ENCODE peak calls at places on chromosome 14, in nine cellular contexts. V is AG04449, Y is heart right ventricle, D is endodermal cell, G is GM12864, F is HFF-Myc, E is choroid plexus epithelial cell, P is GM23338, J is MM.1S. S is an unnamed sample.

GRCh38 chr14:29820785-29821184 is 106.9 kb downstream of the PRKD1 start:
- DNase-seq in V (no peak), Y (no peak), D (no peak), G (no peak), F (no peak), E (no peak), P (no peak), J (no peak), S (no peak)

GRCh38 chr14:58772814-58773620 is 135.3 kb downstream of the DACT1 start:
- DNase-seq in V (no peak), Y (no peak), D (peak; percentile 68), G (no peak), F (no peak), E (peak; percentile 71), P (peak; percentile 48), J (no peak), S (no peak)

GRCh38 chr14:65361920-65362319 is 50.6 kb upstream of the FUT8 start:
- DNase-seq in V (peak; percentile 42), Y (no peak), D (no peak), G (no peak), F (no peak), E (peak; percentile 93), P (no peak), J (no peak), S (no peak)

GRCh38 chr14:22532345-22533056 is 56.5 kb downstream of the DAD1 start:
- DNase-seq in V (no peak), Y (no peak), D (no peak), G (no peak), F (no peak), E (peak; percentile 58), P (no peak), J (no peak), S (no peak)

GRCh38 chr14:86796221-86797074 is 1196.5 kb downstream of the GALC start:
- DNase-seq in V (no peak), Y (no peak), D (no peak), G (no peak), F (no peak), E (peak; percentile 13), P (no peak), J (no peak), S (no peak)

GRCh38 chr14:68561531-68562007 is 231.3 kb downstream of the ZFP36L1 start:
- DNase-seq in V (no peak), Y (no peak), D (no peak), G (no peak), F (no peak), E (no peak), P (no peak), J (no peak), S (no peak)

GRCh38 chr14:63203618-63204406 is 431 bp upstream of the RHOJ start:
- DNase-seq in V (peak; percentile 69), Y (peak; percentile 60), D (peak; percentile 87), G (no peak), F (peak; percentile 89), E (peak; percentile 94), P (peak; percentile 57), J (no peak), S (peak; percentile 11)

GRCh38 chr14:91778217-91778616 is 46.3 kb upstream of the CATSPERB start:
- DNase-seq in V (no peak), Y (no peak), D (no peak), G (no peak), F (no peak), E (peak; percentile 17), P (no peak), J (no peak), S (no peak)

GRCh38 chr14:85471744-85472143 is 58.2 kb upstream of the FLRT2 start:
- DNase-seq in V (peak; percentile 72), Y (no peak), D (peak; percentile 43), G (no peak), F (peak; percentile 92), E (peak; percentile 98), P (no peak), J (no peak), S (no peak)

GRCh38 chr14:45181806-45182205 is 46.1 kb downstream of the FANCM start:
- DNase-seq in V (no peak), Y (no peak), D (no peak), G (no peak), F (no peak), E (peak; percentile 51), P (no peak), J (no peak), S (no peak)

GRCh38 chr14:74610199-74610865 is 1.7 kb downstream of the LTBP2 start:
- DNase-seq in V (no peak), Y (no peak), D (no peak), G (no peak), F (no peak), E (no peak), P (no peak), J (no peak), S (no peak)

GRCh38 chr14:99581371-99581770 is 22.6 kb downstream of the CCDC85C start:
- DNase-seq in V (no peak), Y (no peak), D (no peak), G (no peak), F (no peak), E (no peak), P (no peak), J (no peak), S (no peak)

GRCh38 chr14:94125659-94126418 is 3.6 kb downstream of the IFI27L2 start:
- DNase-seq in V (no peak), Y (no peak), D (peak; percentile 19), G (no peak), F (no peak), E (no peak), P (no peak), J (no peak), S (no peak)

GRCh38 chr14:57136669-57137068 is 132.0 kb downstream of the EXOC5 start:
- DNase-seq in V (no peak), Y (peak; percentile 42), D (peak; percentile 49), G (no peak), F (no peak), E (no peak), P (peak; percentile 18), J (no peak), S (peak; percentile 1)

GRCh38 chr14:99612065-99612736 is 8.2 kb upstream of the CCDC85C start:
- DNase-seq in V (no peak), Y (no peak), D (no peak), G (no peak), F (no peak), E (no peak), P (no peak), J (no peak), S (no peak)

GRCh38 chr14:24681056-24681455 is 47.1 kb upstream of the GZMB start:
- DNase-seq in V (no peak), Y (no peak), D (no peak), G (no peak), F (no peak), E (no peak), P (no peak), J (no peak), S (no peak)

GRCh38 chr14:29168149-29168548 is 401.6 kb downstream of the FOXG1 start:
- DNase-seq in V (no peak), Y (no peak), D (peak; percentile 79), G (no peak), F (no peak), E (no peak), P (no peak), J (no peak), S (no peak)

DNA sequence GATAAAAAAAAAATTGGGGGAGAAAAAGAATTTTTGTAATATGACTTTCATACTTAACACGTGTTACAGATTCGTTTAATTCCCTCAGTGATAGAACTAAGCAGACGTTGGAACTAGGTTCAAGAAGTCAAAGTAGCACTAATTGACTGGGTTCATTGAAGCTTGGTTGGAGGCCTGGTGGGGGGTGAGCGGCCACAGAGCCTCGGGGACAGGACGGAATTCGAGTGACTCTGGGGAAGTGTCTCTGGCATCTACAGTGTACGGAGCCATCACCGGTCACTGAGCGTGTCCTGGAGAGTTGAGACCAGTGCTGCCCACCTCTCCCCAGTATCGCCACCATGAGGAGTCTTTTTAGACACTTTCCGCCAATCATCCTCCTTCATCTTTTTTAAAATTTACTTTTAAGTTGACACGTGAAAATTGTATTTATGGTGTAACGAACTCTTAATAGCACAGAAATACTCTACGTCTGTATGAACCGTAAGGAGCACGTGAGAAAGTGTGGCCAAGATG is 1.3 kb downstream of the ZFYVE21 start:
- DNase-seq in V (no peak), Y (no peak), D (no peak), G (no peak), F (no peak), E (no peak), P (no peak), J (no peak), S (no peak)
- H3K4me3 ChIP-seq in V (peak overlapping the region; percentile 64), Y (peak overlapping the region; percentile 84), D (peak overlapping the region; percentile 83), G (peak overlapping the region; percentile 84), F (peak overlapping the region; percentile 75), E (peak overlapping the region; percentile 84), P (peak overlapping the region; percentile 74), J (peak overlapping the region; percentile 59), S (peak overlapping the region; percentile 74)

DNA sequence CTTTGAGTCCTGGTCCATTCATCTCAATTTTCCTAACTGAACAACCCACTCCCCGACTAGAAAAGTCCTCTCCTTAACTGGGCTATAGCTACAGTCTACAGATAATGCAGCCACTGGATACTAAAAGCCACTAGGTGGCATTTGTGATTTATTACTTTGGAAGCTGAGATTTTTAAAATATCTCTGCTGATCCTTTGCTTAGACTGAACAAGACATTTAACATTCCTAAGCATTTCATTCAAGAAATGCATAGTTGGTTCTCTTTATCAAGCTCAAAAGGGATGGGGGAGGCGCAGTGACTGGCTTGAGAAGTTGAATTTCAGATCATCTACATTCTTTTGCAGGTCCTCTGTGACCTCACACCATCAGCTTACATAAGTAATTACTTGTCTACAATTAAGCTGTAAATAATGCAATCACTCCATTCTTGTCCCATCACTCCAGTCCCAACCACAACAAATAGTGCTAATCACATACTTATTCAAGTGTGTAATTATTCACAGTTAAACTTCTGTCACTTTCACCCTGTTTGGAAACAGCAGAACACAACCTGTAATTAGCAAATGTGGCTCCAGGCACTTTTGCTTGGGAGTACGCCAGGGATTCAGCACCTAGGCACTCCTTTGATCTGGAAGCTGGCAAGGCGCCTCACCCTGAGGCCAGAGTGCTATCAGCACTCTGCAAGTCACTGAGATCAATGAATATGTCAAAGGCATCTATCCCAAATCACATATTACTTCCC is 203.5 kb downstream of the NOVA1 start:
- DNase-seq in V (no peak), Y (no peak), D (peak; percentile 62), G (no peak), F (no peak), E (peak; percentile 48), P (peak; percentile 43), J (no peak), S (no peak)
- TF ChIP-seq CTCF in V (no peak), Y (peak; percentile 57), D (peak; percentile 66), G (no peak), F (no peak), E (peak; percentile 52), P (peak; percentile 60), J (no peak), S (no peak)

DNA sequence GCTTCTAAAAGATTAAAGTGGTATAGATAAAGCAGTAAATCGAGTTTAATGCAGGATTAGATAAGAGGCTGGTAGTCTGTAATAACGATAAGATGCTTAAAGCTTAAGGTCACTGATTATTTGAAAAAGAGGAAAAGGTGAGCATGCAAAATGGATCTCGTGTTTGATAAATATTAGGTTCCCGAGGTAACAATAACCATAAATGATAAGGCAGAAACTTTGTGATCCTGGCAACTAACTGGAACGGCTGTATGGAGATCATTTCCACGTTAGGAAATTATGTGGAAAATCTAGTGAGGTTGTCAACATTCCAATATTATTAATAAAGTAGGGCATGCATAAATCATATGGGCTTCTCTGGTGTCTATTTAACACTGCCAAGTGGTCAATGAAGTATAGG is 255.5 kb downstream of the EFCAB11 start:
- DNase-seq in V (no peak), Y (no peak), D (no peak), G (no peak), F (no peak), E (no peak), P (no peak), J (no peak), S (no peak)
- H3K4me3 ChIP-seq in V (no peak overlapping the region), Y (no peak overlapping the region), D (no peak overlapping the region), G (no peak overlapping the region), F (no peak overlapping the region), E (no peak overlapping the region), P (no peak overlapping the region), J (no peak overlapping the region), S (no peak overlapping the region)

GRCh38 chr14:47207636-47208035 is 467.8 kb downstream of the MDGA2 start:
- DNase-seq in V (no peak), Y (no peak), D (no peak), G (no peak), F (no peak), E (peak; percentile 50), P (peak; percentile 10), J (peak; percentile 9), S (no peak)
- TF ChIP-seq CTCF in V (no peak), Y (no peak), D (peak; percentile 20), G (no peak), F (no peak), E (peak; percentile 27), P (no peak), J (no peak), S (no peak)